ENCODE peak calls at places on chromosomes 3 and 15, in six cellular contexts. M is upper lobe of right lung; D is HCT116; A is heart right ventricle; L is naive thymus-derived CD4-positive, alpha-beta T cell; F is ovary. W is an unnamed sample. For H3K4me1, the result is how much of the 10 kb centered on the place peaks cover.

GRCh38 chr15:79003301-79003700 is 58.5 kb upstream of the CTSH start:
- DNase-seq in L (no peak), F (no peak), M (no peak), D (no peak), A (no peak), W (no peak)

GRCh38 chr3:192060160-192060783 is 599.3 kb downstream of the PYDC2 start:
- DNase-seq in M (no peak), D (no peak), L (no peak), A (no peak), F (no peak), W (no peak)

GRCh38 chr3:112339609-112340008 is 6.7 kb downstream of the CD200 start:
- DNase-seq in F (no peak), D (no peak), A (no peak), L (no peak), M (no peak), W (no peak)

GRCh38 chr3:187740446-187741399 is 4.5 kb downstream of the BCL6 start:
- DNase-seq in F (peak), M (peak), L (peak), A (peak), D (no peak), W (peak)

GRCh38 chr3:27729748-27730611 is 7.9 kb upstream of the EOMES start:
- DNase-seq in L (no peak), D (no peak), F (no peak), A (no peak), M (no peak), W (no peak)

GRCh38 chr15:98731712-98732450 is 83.5 kb downstream of the IGF1R start:
- DNase-seq in D (no peak), M (no peak), L (no peak), A (no peak), F (no peak), W (no peak)

GRCh38 chr3:48122504-48122903 is 65.7 kb downstream of the CDC25A start:
- DNase-seq in L (no peak), M (no peak), A (no peak), F (no peak), D (no peak), W (no peak)

GRCh38 chr15:31024330-31024729 is 32.9 kb upstream of the MTMR10 start:
- DNase-seq in M (no peak), D (peak), L (no peak), A (no peak), F (no peak), W (peak)

GRCh38 chr3:73056365-73057150 is 4.9 kb upstream of the EBLN2 start:
- DNase-seq in M (no peak), L (peak), D (peak), A (no peak), F (no peak), W (peak)

GRCh38 chr3:50321844-50322385 is 630 bp downstream of the HYAL2 start:
- DNase-seq in F (no peak), D (no peak), L (no peak), M (no peak), A (no peak), W (no peak)
- H3K4me1 ChIP-seq in F (under half), D (half or more), L (under half), M (half or more), A (half or more), W (under half)

GRCh38 chr3:114252954-114253353 is 15.6 kb upstream of the ZNF80 start:
- DNase-seq in A (no peak), L (no peak), M (no peak), D (no peak), F (no peak), W (no peak)

GRCh38 chr3:114253505-114253904 is 16.1 kb upstream of the ZNF80 start:
- DNase-seq in D (no peak), F (no peak), M (no peak), A (no peak), L (no peak), W (no peak)
- H3K4me1 ChIP-seq in D (under half), F (under half), M (under half), A (under half), L (under half), W (under half)

GRCh38 chr15:85331666-85332261 is 48.6 kb upstream of the AKAP13 start:
- DNase-seq in M (no peak), A (no peak), F (no peak), L (no peak), D (no peak), W (no peak)
- H3K4me1 ChIP-seq in M (under half), A (half or more), F (under half), L (under half), D (under half), W (under half)

DNA sequence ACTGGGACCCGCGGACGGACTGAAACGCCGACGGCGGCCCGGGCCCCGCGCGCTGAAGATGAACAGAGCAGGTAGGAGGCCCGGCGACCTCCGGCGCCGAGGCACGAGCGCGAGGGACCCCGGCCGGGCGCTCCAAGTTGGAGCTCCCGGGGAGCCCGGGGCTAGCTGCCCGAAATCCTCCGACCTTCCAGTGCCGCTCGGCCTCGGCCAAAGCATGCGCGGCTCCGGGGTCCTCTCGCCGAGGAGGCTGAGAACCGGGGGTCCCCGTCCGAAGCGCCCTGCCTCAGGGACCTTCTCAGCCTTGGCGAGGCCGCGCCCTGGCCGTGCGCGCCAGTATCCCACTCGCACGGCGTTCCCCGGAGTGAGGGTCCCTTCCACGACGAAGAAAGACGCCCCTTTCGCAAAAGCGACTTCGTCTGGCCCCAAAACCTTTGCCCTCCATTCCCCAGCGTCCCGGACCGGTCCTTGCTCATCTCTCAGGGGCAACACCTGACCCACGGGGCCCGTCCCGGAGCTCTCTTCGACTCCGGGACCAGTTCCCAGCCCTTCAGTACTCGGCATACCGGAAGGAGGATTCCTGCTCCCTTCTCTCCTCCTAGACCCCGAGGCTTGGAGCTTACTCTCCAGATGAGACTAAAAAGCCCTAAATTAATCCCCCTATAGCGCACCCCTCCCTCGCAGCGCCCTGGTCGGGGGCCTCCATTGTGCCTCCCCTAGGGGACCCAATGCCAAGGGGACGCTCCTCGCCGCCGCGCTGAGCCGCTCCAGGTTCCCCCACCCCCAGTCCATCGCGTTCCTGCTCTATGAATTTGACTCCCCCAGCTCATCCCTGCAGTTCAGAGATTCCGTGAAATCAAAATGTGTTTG is 7.7 kb upstream of the FGD5 start:
- DNase-seq in L (no peak), M (no peak), A (no peak), F (peak), D (no peak), W (no peak)
- H3K4me1 ChIP-seq in L (under half), M (under half), A (half or more), F (under half), D (under half), W (under half)

DNA sequence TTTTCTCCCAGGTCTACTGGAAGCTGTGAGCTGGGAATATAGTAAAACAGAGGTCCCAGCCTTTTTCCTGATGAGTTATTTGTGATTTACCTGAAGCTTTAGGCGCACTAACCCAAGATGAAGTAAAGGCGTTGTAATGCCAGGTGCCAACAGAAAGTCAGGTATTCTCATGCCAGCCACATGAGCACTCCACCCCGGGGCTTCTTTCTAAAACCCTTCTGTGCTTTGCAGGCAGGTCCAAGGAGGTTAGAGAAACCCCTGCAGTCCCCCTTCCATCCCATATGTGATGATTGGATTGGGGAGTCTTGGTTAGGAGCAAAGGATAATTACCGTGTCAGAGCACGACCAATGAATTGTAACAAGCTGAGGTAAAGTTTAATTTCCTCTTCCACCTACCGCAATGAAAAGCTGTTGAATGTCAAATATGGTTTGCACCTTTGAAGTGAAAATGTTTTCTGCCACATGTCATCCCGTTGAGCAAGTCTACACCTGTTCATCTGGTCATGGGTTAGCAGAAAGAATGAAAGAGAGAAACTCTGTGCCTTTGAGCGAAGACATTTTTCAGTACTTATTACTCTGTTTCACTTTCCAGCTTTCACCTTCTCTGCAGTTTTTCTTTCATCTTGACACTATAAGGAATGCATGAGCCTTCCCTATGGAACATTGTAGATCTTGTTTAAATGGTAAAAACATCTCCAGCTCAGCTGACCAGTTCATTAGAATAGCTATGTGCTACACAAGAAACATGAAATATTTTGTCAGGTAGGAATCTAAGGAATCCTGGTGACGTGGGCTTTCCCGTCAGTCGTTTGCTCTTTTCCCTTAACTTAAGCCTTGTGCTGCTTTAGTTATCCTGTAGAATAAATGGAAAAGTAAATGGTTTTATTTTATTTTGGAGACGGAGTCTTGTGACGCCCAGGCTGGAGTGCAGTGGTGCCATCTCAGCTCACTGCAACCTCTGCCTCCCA is 204.6 kb upstream of the IL12A start:
- DNase-seq in D (no peak), F (no peak), L (no peak), A (no peak), M (no peak), W (no peak)
- H3K4me1 ChIP-seq in D (half or more), F (under half), L (under half), A (under half), M (under half), W (half or more)

GRCh38 chr3:152021951-152022461 is 148.6 kb downstream of the SUCNR1 start:
- DNase-seq in L (no peak), D (peak), F (no peak), M (no peak), A (no peak), W (peak)

GRCh38 chr3:152031321-152031720 is 157.9 kb downstream of the SUCNR1 start:
- DNase-seq in A (no peak), F (no peak), D (no peak), M (no peak), L (no peak), W (no peak)

GRCh38 chr3:152030320-152030719 is 156.9 kb downstream of the SUCNR1 start:
- DNase-seq in F (no peak), D (no peak), M (no peak), L (no peak), A (no peak), W (no peak)

GRCh38 chr3:152026033-152026556 is 152.7 kb downstream of the SUCNR1 start:
- DNase-seq in D (peak), M (no peak), A (no peak), L (no peak), F (no peak), W (peak)
- H3K4me1 ChIP-seq in D (half or more), M (under half), A (under half), L (under half), F (under half), W (under half)

DNA sequence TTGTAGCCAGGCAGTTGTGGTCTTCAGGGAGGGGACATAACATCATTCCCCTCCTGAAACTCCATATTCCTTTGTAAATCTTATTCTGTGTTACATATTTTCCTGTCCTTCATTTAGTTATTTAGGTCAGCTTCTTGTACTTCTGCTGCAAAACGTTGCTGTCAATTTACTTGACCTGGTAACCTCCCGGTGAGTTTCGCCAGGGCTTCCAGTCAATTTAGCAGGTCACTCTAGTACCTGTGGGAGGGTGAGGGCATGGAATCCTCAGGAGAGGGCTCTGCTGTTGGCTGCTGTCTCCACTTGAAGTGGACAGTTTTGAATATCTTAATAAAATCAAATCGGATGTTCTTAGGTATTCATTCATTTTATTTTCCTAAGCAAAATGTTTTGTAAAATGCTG is 29.6 kb downstream of the FNDC3B start:
- DNase-seq in D (no peak), A (no peak), M (no peak), F (no peak), L (no peak), W (no peak)
- H3K4me1 ChIP-seq in D (under half), A (half or more), M (half or more), F (under half), L (under half), W (under half)

DNA sequence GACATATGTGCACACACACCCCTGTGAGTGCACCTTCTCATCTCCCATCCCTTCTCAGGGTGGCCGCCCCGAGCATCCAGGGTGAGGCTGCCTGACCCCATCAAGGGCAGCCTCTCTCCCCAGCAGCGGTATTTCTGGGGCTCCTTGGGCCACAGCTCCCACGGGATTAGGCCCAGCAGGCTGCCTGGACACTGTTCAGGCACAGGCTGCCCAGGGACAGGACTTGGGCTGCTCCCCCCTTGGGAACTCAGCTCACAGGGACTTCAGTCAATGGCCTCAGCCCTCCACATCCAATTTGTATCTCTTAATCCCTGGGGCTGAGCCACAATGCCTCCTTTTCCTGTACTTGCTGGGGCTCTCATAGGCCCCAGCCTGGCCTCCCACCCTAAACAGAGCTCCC is 35.0 kb downstream of the RHCG start:
- DNase-seq in D (no peak), L (no peak), A (no peak), F (no peak), M (peak), W (no peak)
- H3K4me1 ChIP-seq in D (under half), L (under half), A (under half), F (under half), M (under half), W (under half)